ENCODE peak calls at places on chromosomes 7 and 10, in five cellular contexts. P is breast epithelium, L is prostate gland, M is endothelial cell of umbilical vein, R is Panc1. H is an unnamed sample.

GRCh38 chr10:46547881-46548780 is 8.3 kb downstream of the GPRIN2 start:
- DNase-seq in P (no peak), L (peak), M (no peak), R (no peak), H (no peak)

GRCh38 chr7:41592794-41593193 is 110.1 kb downstream of the INHBA start:
- DNase-seq in P (no peak), L (no peak), M (no peak), R (no peak), H (no peak)

GRCh38 chr7:78039791-78040776 is 241.5 kb downstream of the PHTF2 start:
- DNase-seq in P (no peak), L (no peak), M (peak), R (no peak), H (no peak)

GRCh38 chr7:132656846-132657776 is 80.8 kb upstream of the PLXNA4 start:
- DNase-seq in P (no peak), L (no peak), M (peak), R (no peak), H (no peak)

GRCh38 chr7:34156336-34156735 is 251.0 kb downstream of the BMPER start:
- DNase-seq in P (no peak), L (peak), M (no peak), R (no peak), H (no peak)

GRCh38 chr7:292826-293225 is 2.9 kb downstream of the FOXL3 start:
- DNase-seq in P (no peak), L (no peak), M (no peak), R (no peak), H (no peak)

GRCh38 chr10:83680470-83680891 is 458.8 kb upstream of the GHITM start:
- DNase-seq in P (no peak), L (no peak), M (no peak), R (no peak), H (no peak)

GRCh38 chr10:95688648-95689047 is 5.1 kb downstream of the TCTN3 start:
- DNase-seq in P (no peak), L (no peak), M (no peak), R (no peak), H (no peak)

GRCh38 chr7:100687261-100687660 is 6.8 kb downstream of the GIGYF1 start:
- DNase-seq in P (no peak), L (no peak), M (no peak), R (no peak), H (no peak)

GRCh38 chr7:27921081-27921836 is 181.3 kb downstream of the TAX1BP1 start:
- DNase-seq in P (no peak), L (peak), M (peak), R (peak), H (peak)

GRCh38 chr10:24873281-24873683 is 79.1 kb downstream of the PRTFDC1 start:
- DNase-seq in P (peak), L (no peak), M (no peak), R (no peak), H (no peak)

GRCh38 chr10:110373059-110373458 is 68.3 kb upstream of the SMNDC1 start:
- DNase-seq in P (no peak), L (no peak), M (no peak), R (no peak), H (no peak)

GRCh38 chr10:97200616-97201015 is 14.9 kb upstream of the SLIT1 start:
- DNase-seq in P (no peak), L (no peak), M (no peak), R (no peak), H (no peak)

GRCh38 chr10:74213571-74214162 is 62.6 kb downstream of the ADK start:
- DNase-seq in P (no peak), L (peak), M (peak), R (no peak), H (no peak)

GRCh38 chr7:3927446-3928110 is 626.5 kb downstream of the SDK1 start:
- DNase-seq in P (no peak), L (no peak), M (no peak), R (no peak), H (no peak)

GRCh38 chr7:113519447-113519846 is 399.4 kb downstream of the PPP1R3A start:
- DNase-seq in P (no peak), L (no peak), M (no peak), R (no peak), H (no peak)

GRCh38 chr7:91875851-91876250 is 4.7 kb downstream of the MTERF1 start:
- DNase-seq in P (no peak), L (no peak), M (no peak), R (no peak), H (no peak)

GRCh38 chr7:92698237-92698841 is 108.1 kb upstream of the FAM133B start:
- DNase-seq in P (peak), L (peak), M (peak), R (peak), H (no peak)

GRCh38 chr7:11648980-11649379 is 183.0 kb downstream of the THSD7A start:
- DNase-seq in P (no peak), L (no peak), M (peak), R (no peak), H (no peak)

GRCh38 chr10:26931223-26931622 is 70.5 kb upstream of the ABI1 start:
- DNase-seq in P (no peak), L (no peak), M (no peak), R (no peak), H (no peak)
- TF ChIP-seq POLR2AphosphoS5 in P (no peak), L (no peak), M (no peak), R (no peak), H (no peak)

DNA sequence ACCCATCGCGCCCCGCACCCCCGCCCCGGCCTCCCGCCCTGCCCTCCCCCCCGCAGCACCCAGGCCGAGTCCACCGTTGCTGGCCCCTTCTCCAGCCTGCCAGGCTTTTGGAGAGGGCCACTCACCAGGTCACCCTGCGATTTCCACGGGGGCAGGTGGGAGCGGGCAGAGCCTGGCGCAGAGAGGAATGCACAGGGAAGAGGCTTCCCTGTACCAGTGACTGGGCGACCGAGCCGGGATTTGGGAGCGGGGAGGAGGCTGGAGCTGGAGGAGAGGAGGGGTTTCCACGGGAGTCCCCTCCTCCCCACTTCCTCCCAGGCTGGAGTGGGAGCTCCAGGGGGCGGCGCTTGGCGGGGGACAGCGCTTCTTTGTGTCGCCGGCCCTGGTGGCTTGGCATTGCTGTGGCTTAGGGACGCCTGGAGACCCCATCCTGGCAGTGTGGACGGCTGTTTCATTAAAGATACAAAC is 19.3 kb downstream of the TCAF1 start:
- DNase-seq in P (no peak), L (peak), M (peak), R (no peak), H (no peak)
- TF ChIP-seq POLR2AphosphoS5 in P (peak), L (peak), M (peak), R (no peak), H (peak)

GRCh38 chr10:132458071-132458594 is 61.1 kb downstream of the PWWP2B start:
- DNase-seq in P (no peak), L (no peak), M (no peak), R (no peak), H (no peak)
- TF ChIP-seq POLR2AphosphoS5 in P (no peak), L (no peak), M (no peak), R (no peak), H (no peak)

GRCh38 chr10:8037941-8038894 is 16.3 kb upstream of the GATA3 start:
- DNase-seq in P (no peak), L (no peak), M (peak), R (no peak), H (no peak)
- TF ChIP-seq POLR2AphosphoS5 in P (no peak), L (no peak), M (no peak), R (no peak), H (no peak)

GRCh38 chr10:61836233-61836887 is 65.1 kb upstream of the ARID5B start:
- DNase-seq in P (no peak), L (no peak), M (no peak), R (no peak), H (peak)

GRCh38 chr10:61836888-61837747 is 64.4 kb upstream of the ARID5B start:
- DNase-seq in P (no peak), L (no peak), M (peak), R (no peak), H (no peak)

GRCh38 chr10:61834519-61834918 is 67.0 kb upstream of the ARID5B start:
- DNase-seq in P (no peak), L (no peak), M (no peak), R (no peak), H (no peak)

GRCh38 chr10:61835909-61836232 is 65.6 kb upstream of the ARID5B start:
- DNase-seq in P (no peak), L (no peak), M (no peak), R (no peak), H (no peak)

DNA sequence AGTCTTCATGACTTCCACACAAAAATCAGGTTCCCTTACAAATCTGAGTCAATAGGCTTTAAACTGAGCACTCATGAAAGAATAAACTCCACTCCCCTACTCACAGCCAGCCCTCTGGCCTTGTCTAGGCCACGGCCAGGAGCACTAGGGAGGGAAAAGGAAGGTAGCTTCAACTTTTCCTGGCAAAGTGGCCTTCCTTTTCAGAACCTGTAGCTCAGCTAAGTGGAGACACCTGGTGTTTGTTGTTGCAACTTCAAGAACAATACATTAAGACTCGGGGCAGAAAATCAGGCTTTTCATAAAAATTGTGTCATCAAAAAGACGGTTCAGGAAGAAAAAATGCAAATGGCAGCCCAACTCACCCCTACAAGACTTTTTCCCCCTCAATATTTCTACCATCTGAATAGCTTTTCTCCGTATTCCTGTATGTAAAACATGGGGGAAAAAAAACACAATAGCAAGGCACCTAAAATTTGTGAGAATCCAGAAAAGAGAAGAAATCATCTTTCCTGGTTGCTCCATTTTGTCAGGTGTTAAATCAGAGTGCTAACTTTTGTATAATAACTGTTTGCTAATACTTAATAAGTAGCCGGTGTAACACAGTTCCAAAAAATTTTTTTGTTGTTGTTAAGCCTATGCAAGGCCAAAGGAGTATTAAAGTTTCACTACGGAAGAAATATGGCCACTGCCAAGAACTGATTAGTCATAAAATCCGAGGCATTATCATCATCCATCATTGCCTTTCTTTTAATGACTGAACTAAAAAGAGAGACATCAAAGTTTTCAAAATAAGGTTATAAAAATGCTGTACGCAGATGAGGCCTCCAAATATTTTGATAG is 66.2 kb upstream of the ARID5B start:
- DNase-seq in P (no peak), L (no peak), M (peak), R (no peak), H (no peak)
- TF ChIP-seq POLR2AphosphoS5 in P (no peak), L (peak), M (no peak), R (no peak), H (no peak)

GRCh38 chr7:130896898-130897514 is 163.0 kb upstream of the KLF14 start:
- DNase-seq in P (no peak), L (no peak), M (peak), R (no peak), H (no peak)
- TF ChIP-seq POLR2AphosphoS5 in P (peak), L (peak), M (no peak), R (peak), H (no peak)